ENCODE peak calls at places on chromosomes 11 and 22, in nine cellular contexts. X, O, S, P, Q, R, C, A and M are unnamed samples. For H3K36me3, the result is how much of the 10 kb centered on the place peaks cover.

GRCh38 chr11:12245091-12245490 is 132.3 kb upstream of the PARVA start:
- DNase-seq in X (no peak), O (no peak), S (no peak), P (peak), Q (no peak), R (no peak), C (no peak), A (no peak), M (peak)

GRCh38 chr22:44344407-44344806 is 31.7 kb upstream of the SHISAL1 start:
- DNase-seq in X (no peak), O (no peak), S (no peak), P (peak), Q (no peak), R (no peak), C (no peak), A (no peak), M (no peak)

GRCh38 chr11:15969281-15969680 is 387.1 kb downstream of the SOX6 start:
- DNase-seq in X (peak), O (peak), S (peak), P (peak), Q (peak), R (peak), C (peak), A (no peak), M (peak)

GRCh38 chr11:119573858-119574257 is 150.9 kb upstream of the THY1 start:
- DNase-seq in X (no peak), O (no peak), S (no peak), P (no peak), Q (no peak), R (no peak), C (no peak), A (no peak), M (no peak)

GRCh38 chr22:46996595-46997310 is 234.3 kb downstream of the TBC1D22A start:
- DNase-seq in X (no peak), O (peak), S (no peak), P (peak), Q (no peak), R (no peak), C (no peak), A (no peak), M (no peak)

GRCh38 chr22:17734197-17734596 is 40.1 kb downstream of the BID start:
- DNase-seq in X (no peak), O (no peak), S (peak), P (no peak), Q (no peak), R (no peak), C (peak), A (peak), M (no peak)

GRCh38 chr11:82191690-82192089 is 542.0 kb downstream of the FAM181B start:
- DNase-seq in X (no peak), O (peak), S (no peak), P (no peak), Q (no peak), R (peak), C (no peak), A (no peak), M (no peak)

GRCh38 chr11:113778111-113778910 is 1.3 kb upstream of the CLDN25 start:
- DNase-seq in X (no peak), O (peak), S (peak), P (no peak), Q (no peak), R (no peak), C (peak), A (no peak), M (no peak)

GRCh38 chr22:36425977-36426523 is 38.3 kb upstream of the MYH9 start:
- DNase-seq in X (no peak), O (no peak), S (peak), P (no peak), Q (peak), R (no peak), C (peak), A (no peak), M (no peak)

GRCh38 chr11:12728417-12728816 is 54.2 kb downstream of the TEAD1 start:
- DNase-seq in X (no peak), O (no peak), S (no peak), P (no peak), Q (no peak), R (no peak), C (peak), A (no peak), M (no peak)

DNA sequence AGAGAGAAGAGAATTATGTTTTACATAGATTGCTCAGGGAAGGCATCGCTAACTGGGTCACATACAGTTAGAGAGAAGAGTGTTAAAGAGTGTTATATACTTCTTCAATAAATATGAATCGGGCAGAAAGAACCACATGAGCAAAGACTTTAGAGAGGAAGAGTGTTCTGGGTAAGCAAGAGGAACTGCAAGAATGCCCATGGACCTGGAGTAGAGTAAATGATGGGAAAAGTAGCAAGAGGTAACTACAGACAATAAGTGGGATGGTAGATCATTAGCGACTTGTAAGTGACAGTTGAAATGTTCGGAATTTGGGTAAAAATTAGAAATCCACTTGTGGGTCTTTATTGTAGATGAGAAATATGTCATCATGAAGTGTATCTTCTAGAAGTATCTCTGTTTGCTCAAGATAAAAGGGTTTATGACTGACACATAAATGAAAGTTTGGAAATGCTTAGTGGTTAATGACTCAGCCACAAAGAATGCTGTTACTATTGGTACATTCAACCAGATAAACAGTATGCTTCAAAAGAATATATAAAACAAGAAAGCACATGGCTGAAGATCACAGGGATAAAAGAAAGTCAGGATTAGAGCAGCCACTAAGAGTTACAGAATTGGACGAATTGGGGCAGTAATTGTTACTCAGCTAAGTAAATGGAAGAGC is 229.3 kb downstream of the CASP12 start:
- DNase-seq in X (no peak), O (no peak), S (peak), P (no peak), Q (no peak), R (no peak), C (peak), A (no peak), M (no peak)
- H3K27ac ChIP-seq in X (no peak), O (no peak), S (no peak), P (no peak), Q (no peak), R (no peak), C (no peak), A (no peak), M (no peak)

GRCh38 chr22:49803134-49803533 is 24.5 kb downstream of the BRD1 start:
- DNase-seq in X (no peak), O (no peak), S (no peak), P (no peak), Q (no peak), R (no peak), C (no peak), A (no peak), M (no peak)

GRCh38 chr22:49801391-49802060 is 26.1 kb downstream of the BRD1 start:
- DNase-seq in X (no peak), O (no peak), S (no peak), P (no peak), Q (no peak), R (peak), C (no peak), A (no peak), M (no peak)

GRCh38 chr22:49807129-49807528 is 20.5 kb downstream of the BRD1 start:
- DNase-seq in X (no peak), O (no peak), S (no peak), P (no peak), Q (no peak), R (no peak), C (no peak), A (no peak), M (no peak)

GRCh38 chr22:49800408-49801238 is 27.1 kb downstream of the BRD1 start:
- DNase-seq in X (no peak), O (no peak), S (no peak), P (no peak), Q (no peak), R (peak), C (no peak), A (no peak), M (no peak)

DNA sequence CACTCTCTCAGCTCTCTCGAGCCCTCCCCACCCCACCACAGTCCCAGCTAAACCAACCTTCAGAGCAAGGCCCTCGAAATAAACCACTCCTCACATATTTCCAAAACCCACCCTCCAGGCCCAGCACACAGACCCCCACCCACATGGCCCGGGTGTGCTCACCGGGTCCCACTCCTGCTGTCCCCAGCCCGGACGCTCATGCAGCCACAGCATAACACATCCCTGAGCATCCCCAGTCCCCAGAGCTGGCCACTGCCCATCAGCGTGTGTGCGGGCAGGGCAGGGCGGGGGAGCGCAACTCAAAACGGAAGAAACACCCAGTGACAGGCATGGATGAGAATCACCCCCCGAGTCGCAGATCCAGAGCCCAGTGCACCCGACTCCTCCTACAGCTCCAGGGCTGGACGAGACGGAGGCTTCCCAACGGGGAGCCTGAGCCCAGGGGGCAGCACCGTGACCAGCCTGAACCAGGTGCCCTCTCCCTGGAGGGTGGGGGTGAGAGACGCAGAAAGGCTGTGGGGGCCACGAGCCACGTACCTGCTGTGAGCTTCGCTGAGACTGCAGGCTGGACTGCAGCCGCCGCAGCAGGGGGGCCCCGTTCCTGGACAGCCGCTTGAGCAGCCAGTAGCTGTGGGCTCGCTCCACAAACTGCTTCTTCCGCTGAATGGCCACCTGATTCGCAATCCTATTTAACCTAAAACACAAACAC is 23.9 kb downstream of the BRD1 start:
- DNase-seq in X (no peak), O (no peak), S (no peak), P (no peak), Q (no peak), R (no peak), C (no peak), A (no peak), M (no peak)
- H3K36me3 ChIP-seq in X (under half), O (under half), S (under half), P (under half), Q (under half), R (under half), C (under half), A (under half), M (under half)

DNA sequence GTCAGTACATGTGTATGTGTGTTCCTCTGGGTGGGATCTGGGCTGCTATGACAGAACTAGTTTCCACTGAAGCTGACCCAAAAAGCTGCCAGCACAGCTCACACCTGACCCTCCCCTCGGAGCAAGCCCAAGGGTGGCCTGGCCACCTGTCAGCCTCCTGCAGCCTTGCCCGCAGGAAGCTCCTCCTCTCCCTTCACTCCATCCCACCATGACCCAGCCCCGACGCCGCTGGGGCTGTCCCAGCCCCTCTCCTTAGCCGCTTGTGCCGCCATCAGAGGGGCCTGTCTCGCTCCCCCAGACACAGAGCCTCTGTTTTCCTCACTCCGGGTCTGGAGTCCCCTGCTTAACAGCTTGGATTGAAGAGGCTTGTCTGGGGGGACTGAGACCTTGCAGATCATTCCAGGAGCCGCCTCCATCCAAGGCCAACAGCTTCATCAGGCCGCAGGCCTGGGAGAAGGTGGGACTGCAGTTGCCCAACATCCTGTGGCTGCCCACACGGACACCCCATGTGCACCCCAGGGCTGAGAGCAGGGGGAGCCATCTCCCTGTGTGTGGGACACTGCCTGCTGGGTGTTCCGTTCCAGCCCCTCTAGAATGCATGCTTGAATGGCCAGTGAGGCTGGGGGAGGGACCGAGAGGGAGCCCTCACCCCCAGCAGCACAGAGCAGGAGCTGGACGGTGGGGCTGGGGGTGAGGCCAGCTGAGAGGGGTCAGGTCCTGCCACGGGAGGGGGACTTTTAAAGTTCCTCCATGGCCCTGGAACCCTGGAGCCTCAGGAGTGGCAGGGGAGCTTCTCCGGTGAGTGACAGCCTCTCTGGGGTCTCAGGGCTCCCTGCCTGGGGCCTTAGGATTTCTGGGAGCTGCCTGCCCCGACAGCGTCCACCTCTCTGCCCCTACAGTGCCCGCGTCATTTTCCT is 696 bp downstream of the MRGPRF start:
- DNase-seq in X (no peak), O (no peak), S (peak), P (peak), Q (no peak), R (no peak), C (peak), A (no peak), M (no peak)
- H3K27ac ChIP-seq in X (peak), O (no peak), S (peak), P (peak), Q (peak), R (no peak), C (peak), A (no peak), M (peak)

GRCh38 chr11:67504950-67505561 is at the start of gene PITPNM1:
- DNase-seq in X (peak), O (peak), S (peak), P (peak), Q (peak), R (peak), C (peak), A (peak), M (peak)

GRCh38 chr11:67502328-67502979 is 2.7 kb downstream of the PITPNM1 start:
- DNase-seq in X (no peak), O (no peak), S (no peak), P (no peak), Q (no peak), R (no peak), C (no peak), A (no peak), M (no peak)

GRCh38 chr11:67501854-67502253 is 3.3 kb downstream of the PITPNM1 start:
- DNase-seq in X (no peak), O (no peak), S (no peak), P (no peak), Q (no peak), R (no peak), C (no peak), A (no peak), M (no peak)

GRCh38 chr11:67504023-67504949 is 877 bp downstream of the PITPNM1 start:
- DNase-seq in X (no peak), O (peak), S (peak), P (no peak), Q (no peak), R (peak), C (no peak), A (peak), M (no peak)

DNA sequence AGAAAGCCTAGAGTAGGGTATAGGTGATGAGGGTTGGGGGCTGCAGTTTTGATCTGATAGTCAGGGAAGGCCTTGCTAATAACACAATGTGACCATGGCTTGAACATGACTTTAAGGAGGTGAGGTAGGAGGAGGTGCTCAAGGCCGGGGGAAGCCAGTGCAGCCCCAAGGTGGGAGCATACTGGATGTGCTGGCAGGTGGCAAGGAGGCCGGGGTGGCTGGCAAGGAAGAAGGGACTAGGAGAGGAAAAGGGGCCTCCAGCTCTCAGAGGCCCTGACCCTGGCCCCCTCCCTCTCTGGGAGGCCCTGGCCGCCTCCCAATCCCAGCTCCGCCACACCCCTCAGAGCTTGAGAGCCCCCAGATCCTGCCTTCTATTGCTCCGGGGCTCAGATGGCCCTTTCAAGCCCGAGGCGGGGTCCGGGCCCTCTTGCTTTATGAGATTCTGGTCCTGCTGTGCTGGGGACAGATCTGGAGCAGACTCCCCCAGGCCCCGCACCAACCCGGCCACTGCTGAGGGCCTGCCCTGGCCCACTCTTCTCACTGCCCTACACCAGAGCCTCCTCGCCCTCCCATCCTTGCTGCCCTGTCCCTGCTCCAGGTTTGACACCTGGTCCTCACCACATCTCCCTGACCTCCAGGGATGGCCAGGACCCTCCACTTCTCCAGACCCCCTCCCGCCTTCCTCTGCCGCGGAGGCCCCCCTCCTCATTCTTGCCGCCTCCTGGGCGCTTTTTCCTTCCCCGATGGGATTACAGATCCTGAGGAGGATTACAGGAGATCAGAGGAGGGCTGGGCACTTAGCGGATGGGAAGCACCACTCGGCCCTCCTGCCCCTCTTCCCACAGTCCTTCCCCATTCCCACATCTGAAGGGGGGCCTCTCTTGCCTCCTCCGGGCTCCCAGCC is 1.8 kb downstream of the PITPNM1 start:
- DNase-seq in X (no peak), O (no peak), S (no peak), P (no peak), Q (no peak), R (peak), C (no peak), A (no peak), M (no peak)
- H3K36me3 ChIP-seq in X (under half), O (under half), S (under half), P (under half), Q (under half), R (under half), C (under half), A (under half), M (under half)

DNA sequence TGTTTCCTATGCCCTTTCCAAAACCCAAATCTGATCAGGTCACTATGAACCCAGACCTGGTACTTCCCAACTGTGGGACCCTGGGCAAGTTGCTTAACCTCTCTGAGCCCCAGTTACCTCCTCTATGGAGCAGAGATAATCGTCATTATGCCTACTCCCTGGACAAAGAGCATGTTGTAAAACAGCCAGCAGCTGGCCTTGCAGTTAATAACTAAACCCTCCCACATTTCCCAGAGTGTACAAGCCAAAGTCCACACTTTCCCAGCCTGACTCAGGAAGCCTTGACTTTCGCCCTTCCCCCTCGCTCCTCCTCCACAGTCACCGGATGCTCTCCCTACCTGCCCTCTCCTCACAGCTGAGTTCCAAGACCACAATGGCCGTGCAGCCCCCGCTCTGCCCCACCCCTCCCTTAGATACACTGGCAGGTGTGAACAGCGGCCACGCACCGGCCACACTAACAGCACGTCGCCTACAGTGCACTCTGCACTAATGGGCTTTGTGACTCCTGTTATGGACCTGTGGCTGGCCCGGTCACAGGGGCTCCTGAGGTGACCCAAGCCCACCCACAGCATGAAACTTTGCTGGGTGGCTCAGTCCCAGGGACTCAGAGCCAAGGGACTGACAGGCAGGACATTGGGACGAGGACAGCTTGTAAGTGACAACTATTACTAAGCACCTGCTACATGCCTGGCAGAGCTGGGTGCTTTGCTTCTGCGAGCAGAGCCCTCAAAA is 15.6 kb upstream of the MFNG start:
- DNase-seq in X (peak), O (peak), S (peak), P (no peak), Q (peak), R (peak), C (peak), A (no peak), M (peak)
- H3K27ac ChIP-seq in X (no peak), O (peak), S (peak), P (peak), Q (peak), R (peak), C (no peak), A (no peak), M (peak)